ENCODE peak calls at places on chromosomes 11 and 22, in six cellular contexts. One of them, this sample, is unnamed.
A peak's percentile ranks its signal among the peaks of the same experiment; 100 is the strongest.

GRCh38 chr22:38744981-38745380 is 10.8 kb downstream of the SUN2 start:
- DNase-seq in thoracic aorta: no peak
- DNase-seq in HCT116: no peak
- DNase-seq in tibial nerve: no peak
- DNase-seq in SJSA1: no peak
- DNase-seq in PC-9: no peak
- DNase-seq in this sample: no peak

GRCh38 chr11:85845052-85845631 is 10.0 kb upstream of the CCDC83 start:
- DNase-seq in thoracic aorta: no peak
- DNase-seq in HCT116: no peak
- DNase-seq in tibial nerve: no peak
- DNase-seq in SJSA1: no peak
- DNase-seq in PC-9: no peak
- DNase-seq in this sample: no peak

GRCh38 chr11:46631676-46632075 is 14.3 kb downstream of the ATG13 start:
- DNase-seq in thoracic aorta: no peak
- DNase-seq in HCT116: no peak
- DNase-seq in tibial nerve: no peak
- DNase-seq in SJSA1: no peak
- DNase-seq in PC-9: no peak
- DNase-seq in this sample: no peak

GRCh38 chr22:44914026-44914721 is 95.6 kb downstream of the PHF21B start:
- DNase-seq in thoracic aorta: no peak
- DNase-seq in HCT116: no peak
- DNase-seq in tibial nerve: no peak
- DNase-seq in SJSA1: no peak
- DNase-seq in PC-9: no peak
- DNase-seq in this sample: no peak

GRCh38 chr11:108593910-108594434 is 404 bp upstream of the EXPH5 start:
- DNase-seq in thoracic aorta: no peak
- DNase-seq in HCT116: no peak
- DNase-seq in tibial nerve: no peak
- DNase-seq in SJSA1: no peak
- DNase-seq in PC-9: no peak
- DNase-seq in this sample: no peak

GRCh38 chr22:26604368-26604767 is 13.5 kb downstream of the CRYBB1 start:
- DNase-seq in thoracic aorta: no peak
- DNase-seq in HCT116: no peak
- DNase-seq in tibial nerve: no peak
- DNase-seq in SJSA1: no peak
- DNase-seq in PC-9: no peak
- DNase-seq in this sample: no peak

GRCh38 chr22:24564376-24565058 is 8.7 kb downstream of the SNRPD3 start:
- DNase-seq in thoracic aorta: no peak
- DNase-seq in HCT116: no peak
- DNase-seq in tibial nerve: no peak
- DNase-seq in SJSA1: no peak
- DNase-seq in PC-9: no peak
- DNase-seq in this sample: no peak

GRCh38 chr11:94574193-94574961 is 7.2 kb downstream of the PIWIL4 start:
- DNase-seq in thoracic aorta: no peak
- DNase-seq in HCT116: no peak
- DNase-seq in tibial nerve: no peak
- DNase-seq in SJSA1: no peak
- DNase-seq in PC-9: no peak
- DNase-seq in this sample: no peak

GRCh38 chr11:124123587-124123986 is 8.3 kb downstream of the VWA5A start:
- DNase-seq in thoracic aorta: no peak
- DNase-seq in HCT116: no peak
- DNase-seq in tibial nerve: no peak
- DNase-seq in SJSA1: no peak
- DNase-seq in PC-9: no peak
- DNase-seq in this sample: no peak

GRCh38 chr11:2818021-2818420 is 67.6 kb downstream of the CDKN1C start:
- DNase-seq in thoracic aorta: no peak
- DNase-seq in HCT116: no peak
- DNase-seq in tibial nerve: no peak
- DNase-seq in SJSA1: no peak
- DNase-seq in PC-9: no peak
- DNase-seq in this sample: no peak

GRCh38 chr22:44623771-44624510 is 78.1 kb upstream of the PRR5 start:
- DNase-seq in thoracic aorta: no peak
- DNase-seq in HCT116: no peak
- DNase-seq in tibial nerve: no peak
- DNase-seq in SJSA1: no peak
- DNase-seq in PC-9: peak; percentile 59
- DNase-seq in this sample: no peak

GRCh38 chr11:48075637-48076036 is 95.3 kb downstream of the PTPRJ start:
- DNase-seq in thoracic aorta: no peak
- DNase-seq in HCT116: no peak
- DNase-seq in tibial nerve: no peak
- DNase-seq in SJSA1: no peak
- DNase-seq in PC-9: no peak
- DNase-seq in this sample: no peak

GRCh38 chr11:48073031-48073861 is 92.9 kb downstream of the PTPRJ start:
- DNase-seq in thoracic aorta: no peak
- DNase-seq in HCT116: no peak
- DNase-seq in tibial nerve: no peak
- DNase-seq in SJSA1: no peak
- DNase-seq in PC-9: no peak
- DNase-seq in this sample: no peak

GRCh38 chr11:48078661-48079060 is 98.3 kb downstream of the PTPRJ start:
- DNase-seq in thoracic aorta: no peak
- DNase-seq in HCT116: no peak
- DNase-seq in tibial nerve: no peak
- DNase-seq in SJSA1: no peak
- DNase-seq in PC-9: no peak
- DNase-seq in this sample: no peak

GRCh38 chr11:48077251-48077650 is 96.9 kb downstream of the PTPRJ start:
- DNase-seq in thoracic aorta: no peak
- DNase-seq in HCT116: no peak
- DNase-seq in tibial nerve: no peak
- DNase-seq in SJSA1: peak; percentile 70
- DNase-seq in PC-9: no peak
- DNase-seq in this sample: no peak

DNA sequence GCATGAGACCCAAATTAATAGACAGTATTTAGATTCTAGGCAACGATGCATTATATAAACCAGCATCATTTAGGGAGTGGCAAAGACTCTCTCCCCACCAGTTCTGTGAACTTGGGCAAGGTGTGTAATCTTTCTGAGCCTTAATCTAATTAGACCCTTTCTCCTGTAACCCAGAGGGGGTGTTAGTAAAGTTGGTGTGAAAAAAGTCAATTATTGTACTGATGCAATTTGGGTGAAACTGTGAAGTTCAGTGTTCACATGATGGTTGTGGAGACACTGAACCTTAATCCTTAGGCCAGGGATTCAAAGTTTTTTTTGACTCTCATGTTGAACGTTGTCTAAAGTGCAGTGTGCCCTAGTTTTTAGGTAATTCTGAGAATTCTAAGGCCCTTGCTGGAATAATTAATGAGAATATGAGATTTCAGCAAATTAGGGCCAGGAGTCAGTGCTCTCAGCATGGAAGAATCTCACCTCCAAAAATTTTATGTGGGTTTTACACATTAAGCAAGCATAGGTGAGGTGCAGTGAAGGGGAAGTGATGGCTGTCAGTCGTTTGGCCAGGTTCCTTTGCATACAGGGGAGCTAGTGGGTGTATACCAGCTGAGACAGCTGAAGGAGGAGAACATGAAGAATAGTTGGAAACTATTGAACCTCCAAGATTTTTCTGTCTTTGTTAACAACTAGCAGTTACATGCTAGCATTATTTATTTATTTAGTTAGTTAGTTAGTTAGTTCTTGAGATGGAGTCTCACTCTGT is 94.2 kb downstream of the PTPRJ start:
- DNase-seq in thoracic aorta: no peak
- DNase-seq in HCT116: no peak
- DNase-seq in tibial nerve: no peak
- DNase-seq in SJSA1: no peak
- DNase-seq in PC-9: no peak
- DNase-seq in this sample: no peak
- H3K9me3 ChIP-seq in thoracic aorta: no peaks in the 10 kb centered on the region
- H3K9me3 ChIP-seq in HCT116: no peaks in the 10 kb centered on the region
- H3K9me3 ChIP-seq in tibial nerve: no peaks in the 10 kb centered on the region
- H3K9me3 ChIP-seq in SJSA1: no peaks in the 10 kb centered on the region
- H3K9me3 ChIP-seq in PC-9: no peaks in the 10 kb centered on the region
- H3K9me3 ChIP-seq in this sample: no peaks in the 10 kb centered on the region

GRCh38 chr22:47472636-47473035 is 710.2 kb downstream of the TBC1D22A start:
- DNase-seq in thoracic aorta: no peak
- DNase-seq in HCT116: no peak
- DNase-seq in tibial nerve: no peak
- DNase-seq in SJSA1: no peak
- DNase-seq in PC-9: no peak
- DNase-seq in this sample: no peak

GRCh38 chr22:47474464-47474863 is 712.0 kb downstream of the TBC1D22A start:
- DNase-seq in thoracic aorta: no peak
- DNase-seq in HCT116: no peak
- DNase-seq in tibial nerve: no peak
- DNase-seq in SJSA1: no peak
- DNase-seq in PC-9: no peak
- DNase-seq in this sample: no peak

GRCh38 chr22:47476226-47476625 is 713.8 kb downstream of the TBC1D22A start:
- DNase-seq in thoracic aorta: no peak
- DNase-seq in HCT116: no peak
- DNase-seq in tibial nerve: no peak
- DNase-seq in SJSA1: peak; percentile 7
- DNase-seq in PC-9: no peak
- DNase-seq in this sample: no peak

GRCh38 chr22:47474895-47475294 is 712.4 kb downstream of the TBC1D22A start:
- DNase-seq in thoracic aorta: no peak
- DNase-seq in HCT116: no peak
- DNase-seq in tibial nerve: no peak
- DNase-seq in SJSA1: no peak
- DNase-seq in PC-9: no peak
- DNase-seq in this sample: no peak
- H3K9me3 ChIP-seq in thoracic aorta: no peaks in the 10 kb centered on the region
- H3K9me3 ChIP-seq in HCT116: no peaks in the 10 kb centered on the region
- H3K9me3 ChIP-seq in tibial nerve: no peaks in the 10 kb centered on the region
- H3K9me3 ChIP-seq in SJSA1: no peaks in the 10 kb centered on the region
- H3K9me3 ChIP-seq in PC-9: peaks cover 3% of the 10 kb centered on the region
- H3K9me3 ChIP-seq in this sample: no peaks in the 10 kb centered on the region

DNA sequence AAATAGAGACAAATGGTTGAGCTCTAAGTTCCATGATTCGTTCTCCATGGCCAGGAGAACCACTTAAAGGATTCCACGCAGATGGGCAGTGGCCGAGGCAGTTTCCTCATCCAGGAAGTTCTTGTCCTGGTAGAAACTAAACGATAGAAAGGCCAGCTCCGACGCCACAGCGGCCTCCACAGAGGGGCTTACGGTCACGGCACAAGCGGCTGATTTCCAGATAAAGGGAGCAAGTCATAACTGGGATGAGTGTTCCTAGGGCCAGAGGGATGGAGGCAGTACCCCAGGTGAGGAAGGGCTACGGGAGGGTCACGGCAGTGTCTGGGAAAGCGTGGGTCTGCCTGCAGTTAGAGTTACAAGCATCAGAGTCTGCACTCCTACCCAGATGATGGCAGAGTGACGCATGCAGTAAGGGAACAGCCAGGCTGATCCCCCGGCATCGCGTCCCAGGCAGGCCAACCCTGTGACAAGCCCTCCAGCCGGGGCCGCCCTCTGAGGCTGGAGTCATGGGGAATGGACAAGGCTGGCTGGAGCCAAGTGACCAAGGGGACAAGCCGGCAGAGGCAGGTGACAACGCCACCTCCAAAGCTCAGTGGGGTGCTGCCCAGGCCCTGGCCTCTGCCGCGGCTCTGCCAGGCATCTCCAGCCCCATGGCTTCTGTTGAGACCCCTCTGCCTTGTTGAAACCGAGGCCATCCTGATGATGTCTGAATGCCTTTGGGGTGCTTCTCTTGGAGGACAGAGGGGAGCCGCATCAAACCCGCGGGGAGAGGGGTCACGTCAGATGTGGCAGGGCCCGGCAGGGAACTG is 475.1 kb downstream of the BRD1 start:
- DNase-seq in thoracic aorta: no peak
- DNase-seq in HCT116: no peak
- DNase-seq in tibial nerve: no peak
- DNase-seq in SJSA1: no peak
- DNase-seq in PC-9: no peak
- DNase-seq in this sample: no peak
- H3K9me3 ChIP-seq in thoracic aorta: no peaks in the 10 kb centered on the region
- H3K9me3 ChIP-seq in HCT116: no peaks in the 10 kb centered on the region
- H3K9me3 ChIP-seq in tibial nerve: no peaks in the 10 kb centered on the region
- H3K9me3 ChIP-seq in SJSA1: peaks cover 17% of the 10 kb centered on the region
- H3K9me3 ChIP-seq in PC-9: no peaks in the 10 kb centered on the region
- H3K9me3 ChIP-seq in this sample: no peaks in the 10 kb centered on the region

GRCh38 chr11:74866557-74866956 is 82.3 kb downstream of the XRRA1 start:
- DNase-seq in thoracic aorta: no peak
- DNase-seq in HCT116: no peak
- DNase-seq in tibial nerve: no peak
- DNase-seq in SJSA1: no peak
- DNase-seq in PC-9: no peak
- DNase-seq in this sample: no peak
- H3K9me3 ChIP-seq in thoracic aorta: peaks cover 66% of the 10 kb centered on the region
- H3K9me3 ChIP-seq in HCT116: peaks cover 42% of the 10 kb centered on the region
- H3K9me3 ChIP-seq in tibial nerve: peaks cover 86% of the 10 kb centered on the region
- H3K9me3 ChIP-seq in SJSA1: peaks cover 5% of the 10 kb centered on the region
- H3K9me3 ChIP-seq in PC-9: peaks cover 54% of the 10 kb centered on the region
- H3K9me3 ChIP-seq in this sample: peaks cover 22% of the 10 kb centered on the region

DNA sequence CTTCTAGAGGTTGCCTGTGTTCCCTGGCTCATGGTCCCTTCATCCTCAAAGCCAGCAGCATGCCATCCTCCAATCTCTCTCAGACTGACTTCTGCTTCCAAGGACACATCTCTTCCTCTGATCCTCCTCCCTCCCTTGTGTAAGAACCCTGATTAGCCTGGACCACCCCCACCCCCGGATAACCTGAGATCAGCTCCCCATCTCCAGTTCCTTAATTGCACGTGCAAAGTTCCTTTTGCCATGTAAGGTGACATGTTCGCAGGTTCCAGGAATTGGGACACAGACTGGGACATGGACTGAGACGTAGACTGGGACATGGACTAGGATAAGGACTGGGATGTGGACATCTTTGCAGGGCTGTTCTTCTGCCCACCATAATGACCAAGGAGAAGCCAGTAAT is 925.3 kb downstream of the TBC1D22A start:
- DNase-seq in thoracic aorta: no peak
- DNase-seq in HCT116: no peak
- DNase-seq in tibial nerve: no peak
- DNase-seq in SJSA1: no peak
- DNase-seq in PC-9: no peak
- DNase-seq in this sample: no peak
- H3K9me3 ChIP-seq in thoracic aorta: peaks cover 5% of the 10 kb centered on the region
- H3K9me3 ChIP-seq in HCT116: peaks cover 5% of the 10 kb centered on the region
- H3K9me3 ChIP-seq in tibial nerve: peaks cover 30% of the 10 kb centered on the region
- H3K9me3 ChIP-seq in SJSA1: no peaks in the 10 kb centered on the region
- H3K9me3 ChIP-seq in PC-9: no peaks in the 10 kb centered on the region
- H3K9me3 ChIP-seq in this sample: no peaks in the 10 kb centered on the region

GRCh38 chr11:91783173-91783572 is 441.4 kb upstream of the FAT3 start:
- DNase-seq in thoracic aorta: no peak
- DNase-seq in HCT116: no peak
- DNase-seq in tibial nerve: no peak
- DNase-seq in SJSA1: no peak
- DNase-seq in PC-9: no peak
- DNase-seq in this sample: no peak
- H3K9me3 ChIP-seq in thoracic aorta: no peaks in the 10 kb centered on the region
- H3K9me3 ChIP-seq in HCT116: peaks cover 19% of the 10 kb centered on the region
- H3K9me3 ChIP-seq in tibial nerve: peaks cover 9% of the 10 kb centered on the region
- H3K9me3 ChIP-seq in SJSA1: no peaks in the 10 kb centered on the region
- H3K9me3 ChIP-seq in PC-9: no peaks in the 10 kb centered on the region
- H3K9me3 ChIP-seq in this sample: no peaks in the 10 kb centered on the region

This sample was measured in T-helper 17 cell.